ENCODE peak calls at places on chromosome 20, in four cellular contexts. One of them, this sample, is unnamed.
A peak's percentile ranks its signal among the peaks of the same experiment; 100 is the strongest.

GRCh38 chr20:47360207-47360488 is 3.6 kb upstream of the ZMYND8 start:
- DNase-seq in NCI-H2081 treated with DMSO at 0.1 percent for 48 hours: no peak
- DNase-seq in BJ: no peak
- DNase-seq in B cell: no peak
- DNase-seq in this sample: no peak

GRCh38 chr20:14199111-14199510 is 138.3 kb downstream of the FLRT3 start:
- DNase-seq in NCI-H2081 treated with DMSO at 0.1 percent for 48 hours: no peak
- DNase-seq in B cell: no peak
- DNase-seq in BJ: no peak
- DNase-seq in this sample: no peak

GRCh38 chr20:40279390-40279789 is 409.6 kb downstream of the MAFB start:
- DNase-seq in BJ: peak; percentile 68
- DNase-seq in NCI-H2081 treated with DMSO at 0.1 percent for 48 hours: no peak
- DNase-seq in B cell: no peak
- DNase-seq in this sample: no peak

GRCh38 chr20:53980101-53980500 is 90.3 kb downstream of the BCAS1 start:
- DNase-seq in B cell: no peak
- DNase-seq in BJ: no peak
- DNase-seq in NCI-H2081 treated with DMSO at 0.1 percent for 48 hours: no peak
- DNase-seq in this sample: no peak

GRCh38 chr20:10419550-10420133 is 14.4 kb downstream of the MKKS start:
- DNase-seq in NCI-H2081 treated with DMSO at 0.1 percent for 48 hours: no peak
- DNase-seq in BJ: no peak
- DNase-seq in B cell: no peak
- DNase-seq in this sample: no peak

GRCh38 chr20:11814276-11814675 is 103.4 kb upstream of the BTBD3 start:
- DNase-seq in NCI-H2081 treated with DMSO at 0.1 percent for 48 hours: no peak
- DNase-seq in B cell: no peak
- DNase-seq in BJ: no peak
- DNase-seq in this sample: no peak

GRCh38 chr20:4101271-4101670 is 85.9 kb upstream of the RNF24 start:
- DNase-seq in B cell: no peak
- DNase-seq in NCI-H2081 treated with DMSO at 0.1 percent for 48 hours: no peak
- DNase-seq in BJ: no peak
- DNase-seq in this sample: no peak

GRCh38 chr20:3687655-3688054 is 5.8 kb upstream of the ADAM33 start:
- DNase-seq in NCI-H2081 treated with DMSO at 0.1 percent for 48 hours: no peak
- DNase-seq in B cell: no peak
- DNase-seq in BJ: no peak
- DNase-seq in this sample: no peak

GRCh38 chr20:18543932-18544331 is 23.3 kb upstream of the SMIM26 start:
- DNase-seq in NCI-H2081 treated with DMSO at 0.1 percent for 48 hours: peak; percentile 94
- DNase-seq in B cell: no peak
- DNase-seq in BJ: no peak
- DNase-seq in this sample: no peak

GRCh38 chr20:38337561-38338140 is 8.6 kb upstream of the LBP start:
- DNase-seq in NCI-H2081 treated with DMSO at 0.1 percent for 48 hours: no peak
- DNase-seq in B cell: no peak
- DNase-seq in BJ: no peak
- DNase-seq in this sample: no peak

GRCh38 chr20:46308258-46309157 is at the start of gene CDH22:
- DNase-seq in BJ: no peak
- DNase-seq in B cell: peak; percentile 50
- DNase-seq in NCI-H2081 treated with DMSO at 0.1 percent for 48 hours: no peak
- DNase-seq in this sample: no peak

GRCh38 chr20:8170921-8171320 is 38.9 kb downstream of the PLCB1 start:
- DNase-seq in BJ: no peak
- DNase-seq in B cell: no peak
- DNase-seq in NCI-H2081 treated with DMSO at 0.1 percent for 48 hours: no peak
- DNase-seq in this sample: no peak

GRCh38 chr20:51487525-51488279 is 54.8 kb downstream of the NFATC2 start:
- DNase-seq in NCI-H2081 treated with DMSO at 0.1 percent for 48 hours: no peak
- DNase-seq in B cell: no peak
- DNase-seq in BJ: no peak
- DNase-seq in this sample: no peak

This sample was measured in GM12864.